ENCODE peak calls at places on chromosomes 13 and 19, in six cellular contexts. J, Q, Z, S, G and U are unnamed samples.

GRCh38 chr13:95660981-95661581 is 15.9 kb upstream of the DNAJC3 start:
- DNase-seq in S (peak), Z (no peak), J (peak), G (peak), Q (no peak), U (peak)

GRCh38 chr13:67299731-67300130 is 69.6 kb upstream of the PCDH9 start:
- DNase-seq in S (no peak), J (peak), Z (no peak), Q (no peak), G (peak), U (peak)

GRCh38 chr13:21528616-21529015 is 69.5 kb upstream of the ZDHHC20 start:
- DNase-seq in J (peak), G (peak), Q (peak), S (no peak), Z (no peak), U (no peak)

GRCh38 chr13:25679936-25680335 is 308.2 kb downstream of the ATP8A2 start:
- DNase-seq in G (no peak), J (no peak), Q (no peak), S (no peak), Z (no peak), U (peak)

GRCh38 chr13:78816592-78816991 is 157.6 kb upstream of the OBI1 start:
- DNase-seq in Z (no peak), Q (no peak), S (no peak), G (no peak), J (no peak), U (no peak)

GRCh38 chr13:60838581-60838980 is 441.6 kb downstream of the TDRD3 start:
- DNase-seq in J (peak), Z (no peak), Q (no peak), G (peak), S (no peak), U (peak)

GRCh38 chr19:58584498-58585441 is 11.6 kb upstream of the MZF1 start:
- DNase-seq in Q (no peak), S (no peak), J (no peak), Z (no peak), G (no peak), U (no peak)

GRCh38 chr13:77338329-77338728 is 11.4 kb upstream of the MYCBP2 start:
- DNase-seq in Z (no peak), Q (no peak), S (no peak), G (no peak), J (no peak), U (no peak)

GRCh38 chr19:30649934-30650614 is 277.9 kb downstream of the ZNF536 start:
- DNase-seq in S (peak), J (peak), Z (peak), Q (no peak), G (peak), U (peak)